ENCODE peak calls at places on chromosomes 1 and 21, in four cellular contexts. S is mesenchymal stem cell, A is uterus, G is heart right ventricle. J is an unnamed sample.
A peak's percentile ranks its signal among the peaks of the same experiment; 100 is the strongest.

GRCh38 chr1:114737314-114737713 is 20.5 kb downstream of the CSDE1 start:
- DNase-seq in A (no peak), G (no peak), S (no peak), J (no peak)

GRCh38 chr1:41492341-41492848 is 7.9 kb upstream of the EDN2 start:
- DNase-seq in A (no peak), S (no peak), G (no peak), J (no peak)

GRCh38 chr21:37149411-37149810 is 76.4 kb downstream of the TTC3 start:
- DNase-seq in G (no peak), S (peak; percentile 86), A (no peak), J (no peak)

GRCh38 chr1:9589144-9589718 is 520 bp downstream of the TMEM201 start:
- DNase-seq in A (peak; percentile 33), G (no peak), S (peak; percentile 55), J (peak; percentile 64)

GRCh38 chr1:44784094-44785026 is 3.6 kb downstream of the BEST4 start:
- DNase-seq in G (no peak), A (peak; percentile 35), S (no peak), J (no peak)

GRCh38 chr1:89547563-89548485 is 23.2 kb downstream of the LRRC8B start:
- DNase-seq in G (no peak), A (peak; percentile 37), S (peak; percentile 57), J (no peak)

GRCh38 chr1:153608742-153609584 is 4.0 kb downstream of the S100A16 start:
- DNase-seq in G (peak; percentile 88), S (peak; percentile 94), A (peak; percentile 75), J (peak; percentile 90)

GRCh38 chr21:36211660-36212512 is 55.3 kb downstream of the DOP1B start:
- DNase-seq in S (peak; percentile 61), G (no peak), A (no peak), J (no peak)

GRCh38 chr1:16630661-16631247 is 17.4 kb upstream of the NBPF1 start:
- DNase-seq in S (no peak), G (no peak), A (peak; percentile 23), J (peak; percentile 56)

GRCh38 chr1:3460653-3461237 is 6.3 kb downstream of the ARHGEF16 start:
- DNase-seq in G (no peak), A (no peak), S (peak; percentile 48), J (no peak)

GRCh38 chr1:91054780-91055481 is 33.1 kb upstream of the ZNF644 start:
- DNase-seq in S (peak; percentile 1), A (no peak), G (no peak), J (no peak)

GRCh38 chr21:26118928-26119540 is 51.5 kb downstream of the APP start:
- DNase-seq in S (no peak), G (no peak), A (no peak), J (no peak)

GRCh38 chr1:29736582-29737188 is 500.4 kb downstream of the PTPRU start:
- DNase-seq in S (peak; percentile 43), A (no peak), G (peak; percentile 45), J (no peak)

GRCh38 chr1:2492091-2492490 is 16.0 kb downstream of the PLCH2 start:
- DNase-seq in G (no peak), A (no peak), S (no peak), J (no peak)

DNA sequence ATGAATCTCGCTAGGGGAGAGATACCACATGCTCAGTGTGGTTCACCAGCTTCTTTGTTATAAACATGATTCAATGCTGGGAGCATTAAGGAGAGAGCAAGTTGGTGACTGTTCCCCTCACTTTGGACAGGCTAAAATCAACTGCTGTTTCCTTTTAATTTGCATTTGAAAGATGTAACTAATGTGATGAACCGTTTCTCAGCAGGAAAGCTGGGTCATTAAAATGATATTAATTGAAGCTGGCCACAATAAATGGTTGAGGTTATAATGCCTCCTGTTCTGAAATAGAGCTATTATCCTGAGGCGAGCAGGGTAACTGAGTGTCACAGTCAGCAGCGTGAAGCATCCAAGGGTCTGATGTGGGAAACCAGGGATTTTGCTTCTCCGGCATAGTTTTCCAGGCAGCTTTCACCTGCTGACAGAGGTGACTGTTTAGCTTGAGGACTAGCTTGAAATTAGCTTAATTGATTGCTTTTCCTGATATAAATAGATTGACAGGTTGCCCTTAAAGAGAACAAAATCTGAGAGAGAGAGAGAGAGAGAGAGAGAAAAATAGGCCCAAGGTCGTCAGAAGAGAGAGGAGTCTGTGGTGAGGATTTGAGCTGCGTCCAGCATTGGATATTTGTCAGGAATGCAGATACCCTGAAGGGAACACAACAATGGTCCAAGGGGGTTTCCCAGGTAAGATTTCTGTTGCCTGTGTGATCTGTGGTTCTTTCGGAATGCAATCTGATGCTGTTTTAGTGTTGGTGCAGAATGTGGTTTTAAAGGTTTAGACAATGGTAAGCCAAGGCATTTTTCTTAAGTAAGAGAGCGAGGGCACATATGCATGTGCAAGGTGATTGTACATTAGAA is 209.7 kb downstream of the PATJ start:
- DNase-seq in S (no peak), A (no peak), G (peak; percentile 38), J (no peak)
- H3K27ac ChIP-seq in S (peak overlapping the region; percentile 7), A (no peak overlapping the region), G (peak overlapping the region; percentile 78), J (no peak overlapping the region)

GRCh38 chr1:66415830-66416229 is 118.1 kb upstream of the SGIP1 start:
- DNase-seq in G (no peak), A (no peak), S (no peak), J (no peak)
- H3K9me3 ChIP-seq in G (peaks cover 19% of the 10 kb centered on the region), A (no peaks in the 10 kb centered on the region), S (peaks cover 22% of the 10 kb centered on the region), J (peaks cover 4% of the 10 kb centered on the region)

DNA sequence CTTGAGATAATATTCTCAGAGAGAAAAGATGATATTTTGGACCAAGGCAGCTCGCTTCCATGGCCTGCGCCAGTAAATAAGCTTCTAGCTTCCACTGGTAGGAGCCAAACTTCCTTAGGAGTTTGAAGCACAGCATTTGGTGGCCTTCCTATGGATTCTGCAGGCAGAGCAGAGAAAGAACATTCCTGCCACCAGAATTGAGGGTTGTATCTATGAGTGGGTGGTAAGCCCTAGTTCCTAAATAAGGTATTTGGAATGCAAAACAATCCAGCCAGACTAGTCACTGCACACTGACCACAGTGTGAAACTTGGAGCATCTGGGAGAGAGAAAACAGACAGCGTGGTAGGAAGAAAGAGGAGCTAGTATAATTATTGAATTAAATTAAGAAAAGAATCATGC is 54.1 kb upstream of the BCAR3 start:
- DNase-seq in S (peak; percentile 86), G (no peak), A (no peak), J (no peak)
- H3K4me1 ChIP-seq in S (peaks cover 21% of the 10 kb centered on the region), G (peaks cover 17% of the 10 kb centered on the region), A (no peaks in the 10 kb centered on the region), J (no peaks in the 10 kb centered on the region)

DNA sequence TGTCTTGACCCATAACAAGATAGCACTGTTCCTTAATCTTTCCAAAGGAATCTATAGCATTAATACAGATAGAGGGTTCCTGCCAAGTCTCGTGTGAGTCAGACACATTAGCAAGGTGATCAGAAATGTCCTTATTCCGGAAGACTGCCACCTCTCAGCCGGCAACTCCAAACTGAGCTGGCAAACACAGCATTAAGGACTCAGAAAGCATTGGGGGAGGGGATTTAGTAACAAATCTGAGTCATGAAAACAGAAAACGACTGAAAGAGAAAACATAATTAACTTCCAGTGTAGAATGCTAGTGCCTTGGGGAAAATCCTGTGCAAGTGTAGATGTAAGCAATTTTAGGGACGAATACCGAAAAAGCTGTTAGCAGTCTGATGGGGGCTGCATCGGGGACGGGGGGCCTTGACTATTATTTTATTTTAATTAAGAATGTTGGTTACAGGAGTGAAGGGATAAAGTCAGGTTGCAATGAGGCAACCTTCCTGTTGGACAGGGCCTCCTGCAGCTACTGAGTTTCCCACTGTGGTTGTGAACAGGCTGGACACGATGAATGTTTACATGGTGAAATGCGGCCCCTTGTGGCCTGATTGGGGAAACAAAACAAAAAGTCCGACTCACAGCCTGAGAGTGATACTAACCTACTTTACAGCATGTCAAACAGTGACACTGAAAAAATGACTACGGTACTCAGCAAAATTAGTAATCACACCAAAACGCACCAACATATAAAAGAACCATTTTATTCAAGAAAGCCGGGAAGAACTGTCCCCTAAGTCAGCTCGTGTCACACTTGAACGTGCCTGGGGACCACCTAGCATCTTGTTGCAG is 20.7 kb downstream of the MIS18A start:
- DNase-seq in G (peak; percentile 67), S (peak; percentile 86), A (peak; percentile 65), J (no peak)
- H3K27ac ChIP-seq in G (no peak overlapping the region), S (no peak overlapping the region), A (peak overlapping the region; percentile 51), J (no peak overlapping the region)

DNA sequence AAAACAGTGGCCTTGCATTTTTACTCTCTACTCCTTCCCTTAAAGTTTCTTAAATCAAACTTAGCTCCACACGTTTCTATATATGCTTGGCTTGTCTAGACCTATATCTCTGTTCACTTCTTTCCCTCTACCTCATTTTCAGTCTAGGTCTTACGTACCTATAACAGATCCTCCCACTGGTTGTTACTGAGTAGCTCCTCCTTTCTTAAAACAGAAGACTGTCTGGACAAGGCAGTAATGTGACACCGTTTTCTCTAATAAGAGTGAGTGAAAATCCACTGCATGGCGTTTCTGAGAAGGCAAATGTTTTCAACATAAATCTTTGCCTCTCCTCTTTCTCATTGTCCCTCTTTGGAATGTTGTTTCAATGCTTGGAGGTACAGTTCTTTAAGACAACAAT is 211.7 kb upstream of the POGK start:
- DNase-seq in A (no peak), S (no peak), G (no peak), J (no peak)
- H3K9me3 ChIP-seq in A (no peaks in the 10 kb centered on the region), S (no peaks in the 10 kb centered on the region), G (no peaks in the 10 kb centered on the region), J (no peaks in the 10 kb centered on the region)